ENCODE peak calls at places on chromosomes 1 and 21, in eight cellular contexts. A is AG04449; T is activated naive CD8-positive, alpha-beta T cell treated with anti-CD3 and anti-CD28 coated beads for 36 hours; H is renal cortical epithelial cell; R is AG10803; K is mesothelial cell of epicardium; F is adipocyte; U is HEK293T. S is an unnamed sample.

GRCh38 chr1:6651889-6652288 is 27.2 kb downstream of the THAP3 start:
- DNase-seq in A (no peak), T (no peak), H (peak), R (no peak), K (no peak), F (no peak), U (no peak), S (no peak)

GRCh38 chr21:10425856-10426255 is 95.5 kb upstream of the TPTE start:
- DNase-seq in A (no peak), T (no peak), H (no peak), R (no peak), K (no peak), F (no peak), U (no peak), S (no peak)

GRCh38 chr1:119544165-119544762 is 37.3 kb downstream of the HSD3B1 start:
- DNase-seq in A (no peak), T (no peak), H (no peak), R (no peak), K (no peak), F (no peak), U (peak), S (peak)

GRCh38 chr21:18499761-18500376 is 96.3 kb upstream of the TMPRSS15 start:
- DNase-seq in A (no peak), T (peak), H (peak), R (peak), K (peak), F (peak), U (peak), S (peak)

GRCh38 chr1:203395746-203396145 is 44.8 kb upstream of the FMOD start:
- DNase-seq in A (no peak), T (no peak), H (no peak), R (no peak), K (no peak), F (no peak), U (no peak), S (no peak)

GRCh38 chr1:151867785-151868403 is 14.4 kb upstream of the THEM5 start:
- DNase-seq in A (peak), T (no peak), H (peak), R (peak), K (no peak), F (peak), U (no peak), S (peak)

GRCh38 chr1:64986903-64987871 is 20.8 kb upstream of the JAK1 start:
- DNase-seq in A (no peak), T (no peak), H (peak), R (no peak), K (no peak), F (peak), U (no peak), S (no peak)

GRCh38 chr1:205376739-205377138 is 20.0 kb upstream of the KLHDC8A start:
- DNase-seq in A (no peak), T (no peak), H (peak), R (no peak), K (no peak), F (no peak), U (no peak), S (no peak)

GRCh38 chr1:7042322-7043231 is 257.3 kb downstream of the CAMTA1 start:
- DNase-seq in A (no peak), T (no peak), H (peak), R (peak), K (no peak), F (peak), U (peak), S (peak)

GRCh38 chr1:153456396-153456795 is 4.1 kb downstream of the S100A7 start:
- DNase-seq in A (no peak), T (no peak), H (no peak), R (no peak), K (no peak), F (no peak), U (no peak), S (no peak)

GRCh38 chr1:227059076-227059475 is 119.0 kb downstream of the COQ8A start:
- DNase-seq in A (no peak), T (no peak), H (no peak), R (peak), K (no peak), F (peak), U (no peak), S (no peak)

GRCh38 chr1:6001992-6002576 is 9.9 kb upstream of the NPHP4 start:
- DNase-seq in A (no peak), T (no peak), H (no peak), R (no peak), K (no peak), F (no peak), U (no peak), S (no peak)

GRCh38 chr1:5828322-5828935 is 163.8 kb downstream of the NPHP4 start:
- DNase-seq in A (no peak), T (no peak), H (no peak), R (no peak), K (no peak), F (no peak), U (no peak), S (no peak)

GRCh38 chr1:111221633-111222286 is 5.8 kb upstream of the CHI3L2 start:
- DNase-seq in A (no peak), T (peak), H (no peak), R (no peak), K (no peak), F (no peak), U (no peak), S (peak)

GRCh38 chr21:36718951-36719501 is 20.1 kb downstream of the SIM2 start:
- DNase-seq in A (no peak), T (no peak), H (peak), R (peak), K (no peak), F (no peak), U (no peak), S (no peak)

GRCh38 chr21:42850866-42851391 is 28.4 kb downstream of the WDR4 start:
- DNase-seq in A (no peak), T (peak), H (no peak), R (peak), K (no peak), F (no peak), U (peak), S (peak)

GRCh38 chr1:228404107-228404720 is 2.4 kb downstream of the TRIM11 start:
- DNase-seq in A (no peak), T (no peak), H (no peak), R (no peak), K (no peak), F (no peak), U (no peak), S (peak)

GRCh38 chr1:198929961-198930599 is 291.2 kb downstream of the PTPRC start:
- DNase-seq in A (no peak), T (no peak), H (peak), R (peak), K (no peak), F (peak), U (no peak), S (peak)

GRCh38 chr21:38263493-38263892 is 6.7 kb downstream of the KCNJ15 start:
- DNase-seq in A (no peak), T (no peak), H (peak), R (peak), K (no peak), F (no peak), U (no peak), S (no peak)

GRCh38 chr1:243470492-243470891 is 214.7 kb downstream of the SDCCAG8 start:
- DNase-seq in A (no peak), T (no peak), H (no peak), R (peak), K (no peak), F (no peak), U (no peak), S (no peak)

GRCh38 chr1:55741516-55741915 is 526.4 kb upstream of the USP24 start:
- DNase-seq in A (peak), T (no peak), H (no peak), R (peak), K (no peak), F (peak), U (no peak), S (no peak)

GRCh38 chr1:10628685-10629084 is 153.9 kb downstream of the PEX14 start:
- DNase-seq in A (no peak), T (no peak), H (no peak), R (no peak), K (no peak), F (no peak), U (no peak), S (no peak)

GRCh38 chr1:71587961-71588360 is 507.1 kb upstream of the ZRANB2 start:
- DNase-seq in A (peak), T (no peak), H (peak), R (peak), K (no peak), F (peak), U (no peak), S (peak)

GRCh38 chr21:44930543-44930981 is 9.3 kb upstream of the SLX9 start:
- DNase-seq in A (no peak), T (peak), H (no peak), R (peak), K (no peak), F (peak), U (no peak), S (no peak)

GRCh38 chr1:211484738-211485479 is 7.1 kb downstream of the RD3 start:
- DNase-seq in A (no peak), T (no peak), H (no peak), R (no peak), K (no peak), F (no peak), U (no peak), S (no peak)

GRCh38 chr1:1272341-1273151 is 1.1 kb downstream of the UBE2J2 start:
- DNase-seq in A (no peak), T (no peak), H (peak), R (no peak), K (no peak), F (no peak), U (no peak), S (no peak)

GRCh38 chr1:20194770-20195463 is 8.6 kb upstream of the PLA2G2C start:
- DNase-seq in A (no peak), T (peak), H (peak), R (peak), K (peak), F (peak), U (peak), S (peak)